ENCODE peak calls at places on chromosomes 16 and 17, in five cellular contexts. P is colonic mucosa, E is substantia nigra, K is K562, B is GM23338. I is an unnamed sample.

GRCh38 chr17:81866440-81867122 is 4.6 kb downstream of the ARHGDIA start:
- DNase-seq in P (no peak), E (no peak), K (no peak), B (no peak), I (no peak)

GRCh38 chr17:46866747-46867146 is 15.4 kb downstream of the WNT9B start:
- DNase-seq in P (no peak), E (no peak), K (no peak), B (no peak), I (no peak)

GRCh38 chr16:26078971-26079370 is 387.2 kb downstream of the HS3ST4 start:
- DNase-seq in P (no peak), E (no peak), K (no peak), B (no peak), I (no peak)

GRCh38 chr17:80913928-80914821 is 77.5 kb upstream of the CHMP6 start:
- DNase-seq in P (no peak), E (no peak), K (no peak), B (no peak), I (no peak)

GRCh38 chr16:81650281-81650680 is 128.8 kb upstream of the PLCG2 start:
- DNase-seq in P (no peak), E (no peak), K (no peak), B (no peak), I (no peak)

GRCh38 chr17:40598021-40598927 is 33.0 kb upstream of the CCR7 start:
- DNase-seq in P (no peak), E (no peak), K (no peak), B (no peak), I (no peak)

GRCh38 chr17:50539762-50540440 is 7.1 kb upstream of the SPATA20 start:
- DNase-seq in P (peak; percentile 75), E (no peak), K (peak; percentile 34), B (peak; percentile 60), I (peak; percentile 94)

GRCh38 chr17:7435676-7436555 is 681 bp downstream of the TMEM102 start:
- DNase-seq in P (peak; percentile 75), E (no peak), K (peak; percentile 52), B (peak; percentile 80), I (no peak)

GRCh38 chr16:72201387-72201786 is 29.4 kb upstream of the PMFBP1 start:
- DNase-seq in P (no peak), E (no peak), K (no peak), B (no peak), I (no peak)

GRCh38 chr16:31507929-31508705 is at the start of gene RUSF1:
- DNase-seq in P (peak; percentile 93), E (peak; percentile 91), K (peak; percentile 86), B (peak; percentile 96), I (peak; percentile 70)

GRCh38 chr17:13222931-13223330 is 205.1 kb upstream of the ELAC2 start:
- DNase-seq in P (peak; percentile 19), E (no peak), K (no peak), B (no peak), I (no peak)

GRCh38 chr17:41534899-41535546 is 6.9 kb upstream of the KRT19 start:
- DNase-seq in P (no peak), E (no peak), K (no peak), B (no peak), I (no peak)

GRCh38 chr17:81249233-81250040 is 10.3 kb downstream of the NDUFAF8 start:
- DNase-seq in P (no peak), E (no peak), K (no peak), B (no peak), I (no peak)

GRCh38 chr17:60971515-60972369 is 294.1 kb downstream of the BCAS3 start:
- DNase-seq in P (peak; percentile 20), E (no peak), K (peak; percentile 22), B (peak; percentile 78), I (no peak)

GRCh38 chr16:4182581-4183257 is 59.2 kb downstream of the SRL start:
- DNase-seq in P (no peak), E (no peak), K (no peak), B (no peak), I (no peak)

GRCh38 chr17:3780986-3781385 is 20.0 kb downstream of the ITGAE start:
- DNase-seq in P (no peak), E (no peak), K (no peak), B (no peak), I (no peak)

GRCh38 chr17:80261159-80261894 is 675 bp downstream of the RNF213 start:
- DNase-seq in P (peak; percentile 79), E (peak; percentile 46), K (peak; percentile 34), B (peak; percentile 96), I (peak; percentile 51)

DNA sequence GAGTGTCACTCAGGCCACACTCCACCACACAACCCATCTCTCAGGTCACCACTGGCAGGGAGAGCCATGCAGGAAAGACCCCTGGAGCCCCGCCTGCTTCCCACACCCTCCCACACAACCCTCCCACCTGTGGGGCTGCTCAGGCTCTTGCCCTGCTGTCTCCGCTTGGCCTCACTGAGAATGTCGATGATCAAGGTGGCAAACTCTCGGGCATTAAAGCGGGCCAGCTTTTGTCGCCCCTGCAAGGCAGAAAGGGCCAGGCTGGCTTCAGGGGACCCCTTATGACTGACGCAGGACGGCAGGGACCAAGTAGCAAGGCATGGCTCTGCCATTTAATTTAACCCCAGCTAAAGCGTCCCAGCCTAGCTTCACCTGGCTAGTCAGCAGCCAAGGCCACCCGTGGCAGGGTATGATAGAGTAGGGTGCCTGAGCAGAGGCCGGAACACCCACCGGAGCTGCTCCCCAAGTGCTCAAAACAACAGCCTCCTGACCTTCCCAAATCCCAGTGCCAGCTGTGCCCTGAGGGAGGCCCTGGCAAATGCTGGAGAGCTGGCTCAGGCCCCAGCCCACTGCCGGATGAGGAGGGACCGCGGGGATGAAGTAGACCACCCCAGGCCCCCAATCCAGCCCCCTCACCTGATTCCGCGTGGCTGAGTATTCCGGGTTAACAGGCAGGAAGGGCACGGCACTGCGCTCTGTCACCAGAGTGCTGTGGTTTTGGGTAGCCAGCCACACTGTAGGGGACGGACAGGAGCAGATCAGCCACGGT is 8.7 kb downstream of the TP53I13 start:
- DNase-seq in P (peak; percentile 16), E (no peak), K (no peak), B (no peak), I (no peak)
- H3K27ac ChIP-seq in P (no peak overlapping the region), E (peak overlapping the region; percentile 61), K (no peak overlapping the region), B (no peak overlapping the region), I (no peak overlapping the region)

DNA sequence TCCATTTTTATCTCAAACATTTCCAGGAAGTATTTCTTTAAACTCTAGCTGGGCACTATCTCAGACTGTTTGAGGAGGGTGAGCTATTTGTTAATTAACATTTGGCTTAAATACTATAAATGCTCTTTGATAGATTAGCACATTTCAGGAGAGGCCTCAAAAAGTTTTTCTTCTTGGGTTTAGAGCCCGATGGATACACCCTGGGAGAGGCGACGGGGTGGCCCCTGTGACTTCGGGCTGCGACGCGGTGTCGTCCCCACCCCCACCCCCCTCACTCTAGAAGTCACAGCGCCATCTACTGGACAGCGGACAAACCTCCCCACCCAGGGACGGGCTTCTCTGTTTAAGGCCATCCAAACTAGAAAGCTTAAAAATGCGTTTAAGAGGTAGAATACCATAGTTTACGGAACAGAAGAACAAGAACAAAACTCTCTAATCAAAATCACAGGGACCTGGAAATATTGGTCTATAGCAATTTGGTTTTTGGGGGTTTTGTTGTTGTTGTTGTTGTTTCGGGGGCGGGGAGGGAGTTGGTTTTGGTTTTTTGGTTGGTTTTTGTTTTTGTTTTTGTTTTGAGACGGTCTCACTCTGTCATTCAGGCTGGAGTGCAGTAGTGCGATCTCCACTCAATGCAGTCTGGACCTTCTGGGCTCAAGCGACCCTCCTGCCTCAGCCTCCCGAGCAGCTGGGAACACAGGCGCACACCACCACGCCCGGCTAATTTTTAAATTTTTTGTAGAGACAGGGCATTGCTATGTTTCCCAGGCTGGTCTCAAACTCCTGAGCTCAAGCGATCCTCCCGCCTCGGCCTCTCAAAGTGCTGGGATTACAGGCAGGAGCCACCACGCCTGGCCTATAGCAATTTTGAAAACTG is 254.4 kb downstream of the C16orf95 start:
- DNase-seq in P (peak; percentile 61), E (peak; percentile 31), K (peak; percentile 95), B (peak; percentile 93), I (peak; percentile 5)
- H3K27ac ChIP-seq in P (no peak overlapping the region), E (no peak overlapping the region), K (no peak overlapping the region), B (peak overlapping the region; percentile 8), I (no peak overlapping the region)

GRCh38 chr16:86568677-86569623 is 2.3 kb downstream of the FOXC2 start:
- DNase-seq in P (no peak), E (no peak), K (no peak), B (peak; percentile 51), I (no peak)
- H3K27ac ChIP-seq in P (no peak overlapping the region), E (no peak overlapping the region), K (no peak overlapping the region), B (no peak overlapping the region), I (no peak overlapping the region)

GRCh38 chr17:1645207-1646171 is at the start of gene SCARF1:
- DNase-seq in P (no peak), E (no peak), K (no peak), B (no peak), I (no peak)

GRCh38 chr17:1643293-1643998 is 2.1 kb downstream of the SCARF1 start:
- DNase-seq in P (peak; percentile 83), E (no peak), K (no peak), B (peak; percentile 96), I (peak; percentile 18)

GRCh38 chr17:1646199-1646875 is 805 bp upstream of the SCARF1 start:
- DNase-seq in P (no peak), E (no peak), K (no peak), B (no peak), I (no peak)

GRCh38 chr17:1644493-1645206 is 882 bp downstream of the SCARF1 start:
- DNase-seq in P (no peak), E (no peak), K (no peak), B (no peak), I (peak; percentile 55)

DNA sequence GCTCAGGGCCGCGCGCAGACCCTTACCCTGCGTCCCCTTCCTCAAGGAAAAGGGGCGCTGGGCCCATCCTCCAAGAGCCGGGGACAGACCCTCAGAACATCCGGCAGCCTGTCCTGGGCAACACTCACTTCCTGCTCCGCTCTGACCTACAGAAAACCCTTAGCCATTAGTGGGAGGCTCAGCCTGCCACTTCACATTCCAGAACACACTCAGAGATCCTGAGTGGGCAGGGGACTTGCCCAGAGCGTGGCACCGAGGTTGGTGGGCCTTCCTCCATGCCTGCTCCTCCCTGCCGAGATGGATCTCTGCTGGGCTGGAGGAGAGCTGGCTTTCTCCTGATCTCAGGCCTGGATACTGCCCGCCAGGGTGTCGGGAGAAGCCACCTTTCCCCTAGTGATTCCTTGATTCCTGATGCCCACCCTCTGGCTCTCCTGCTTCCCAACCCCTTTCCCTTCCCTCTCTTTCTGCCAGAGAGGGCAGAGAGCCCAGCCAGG is 1.5 kb downstream of the SCARF1 start:
- DNase-seq in P (no peak), E (no peak), K (no peak), B (no peak), I (no peak)
- H3K27ac ChIP-seq in P (peak overlapping the region; percentile 37), E (peak overlapping the region; percentile 42), K (no peak overlapping the region), B (no peak overlapping the region), I (no peak overlapping the region)

DNA sequence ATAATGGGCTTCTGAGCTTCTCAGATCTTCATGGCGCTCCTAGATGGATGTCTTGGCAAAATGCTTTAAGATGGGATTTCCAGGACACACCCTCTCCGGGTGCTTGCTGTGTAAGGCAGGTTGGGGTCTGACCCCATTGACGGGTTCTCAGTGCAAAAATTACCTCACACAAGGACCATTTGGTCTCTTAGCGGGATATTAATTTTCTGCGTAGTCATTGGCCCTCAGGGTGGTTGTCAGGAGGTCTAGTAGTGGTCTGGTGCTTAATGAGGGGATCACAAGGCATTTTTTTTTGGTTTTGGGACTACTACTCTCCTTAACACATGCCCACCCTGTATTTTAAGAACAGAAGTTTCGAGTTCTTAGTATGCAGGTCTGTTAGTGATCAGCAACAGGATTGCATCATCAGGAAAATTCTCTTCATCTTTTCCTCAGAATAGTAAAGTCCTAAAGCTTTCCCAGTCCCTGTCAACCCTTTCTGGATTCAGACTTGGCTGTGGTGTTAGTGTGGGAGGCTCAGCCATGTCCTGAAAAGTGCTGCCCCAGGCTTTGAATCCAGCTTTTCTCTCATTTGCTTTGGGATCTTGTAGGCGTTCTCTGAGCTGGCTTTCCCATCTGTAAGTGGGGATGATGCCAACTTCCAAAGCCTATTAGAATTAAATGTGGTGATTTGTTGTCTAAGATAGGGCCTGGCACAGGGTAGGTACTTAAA is 2.8 kb downstream of the ALKBH5 start:
- DNase-seq in P (no peak), E (no peak), K (peak; percentile 5), B (no peak), I (no peak)
- H3K27ac ChIP-seq in P (peak overlapping the region; percentile 30), E (peak overlapping the region; percentile 85), K (peak overlapping the region; percentile 53), B (peak overlapping the region; percentile 50), I (no peak overlapping the region)

GRCh38 chr17:75480281-75480680 is 23.8 kb downstream of the TMEM94 start:
- DNase-seq in P (no peak), E (no peak), K (no peak), B (no peak), I (no peak)
- H3K27ac ChIP-seq in P (no peak overlapping the region), E (peak overlapping the region; percentile 35), K (no peak overlapping the region), B (no peak overlapping the region), I (no peak overlapping the region)

I was measured in foreskin keratinocyte.